ENCODE peak calls at places on chromosomes 13 and 19, in four cellular contexts. E is WTC11, L is K562, U is HepG2. K is an unnamed sample.

GRCh38 chr13:72390909-72391308 is 336.5 kb downstream of the MZT1 start:
- DNase-seq in L (no peak), E (no peak), U (peak), K (no peak)

GRCh38 chr13:67069117-67069767 is 160.9 kb downstream of the PCDH9 start:
- DNase-seq in L (no peak), E (no peak), U (no peak), K (peak)

GRCh38 chr19:17075860-17076538 is 422 bp downstream of the MYO9B start:
- DNase-seq in E (no peak), L (peak), U (no peak), K (no peak)

GRCh38 chr19:55373993-55374757 is 2.5 kb upstream of the TMEM190 start:
- DNase-seq in U (no peak), E (no peak), L (no peak), K (peak)

GRCh38 chr13:111187879-111188643 is 73.0 kb downstream of the ARHGEF7 start:
- DNase-seq in U (no peak), L (no peak), E (no peak), K (no peak)

GRCh38 chr19:45444318-45445041 is 20.8 kb upstream of the ERCC1 start:
- DNase-seq in L (peak), U (peak), E (peak), K (peak)

GRCh38 chr13:31545616-31546015 is 193.7 kb upstream of the RXFP2 start:
- DNase-seq in U (no peak), E (no peak), L (no peak), K (no peak)

GRCh38 chr13:102040812-102041211 is 361.0 kb downstream of the FGF14 start:
- DNase-seq in E (no peak), L (no peak), U (no peak), K (no peak)

GRCh38 chr13:34942732-34943674 is 933 bp downstream of the NBEA start:
- DNase-seq in E (peak), U (no peak), L (no peak), K (peak)

GRCh38 chr19:51751655-51752054 is at the start of gene FPR1:
- DNase-seq in E (no peak), U (no peak), L (no peak), K (no peak)

GRCh38 chr13:94028234-94029145 is 451.0 kb downstream of the DCT start:
- DNase-seq in U (peak), L (no peak), E (no peak), K (no peak)

GRCh38 chr13:30421093-30422055 is 919 bp upstream of the UBE2L5 start:
- DNase-seq in U (no peak), E (peak), L (peak), K (peak)

GRCh38 chr13:98741741-98742435 is 10.6 kb downstream of the SLC15A1 start:
- DNase-seq in L (no peak), U (no peak), E (no peak), K (no peak)

GRCh38 chr19:49560358-49560900 is 19.9 kb downstream of the NOSIP start:
- DNase-seq in L (peak), E (no peak), U (no peak), K (no peak)

GRCh38 chr13:78241278-78241919 is 322.8 kb upstream of the EDNRB start:
- DNase-seq in L (peak), E (peak), U (peak), K (peak)

GRCh38 chr19:39399684-39400465 is 6.8 kb upstream of the ZFP36 start:
- DNase-seq in E (no peak), U (no peak), L (no peak), K (no peak)

GRCh38 chr19:32101206-32101605 is 244.2 kb upstream of the ZNF507 start:
- DNase-seq in E (no peak), U (no peak), L (no peak), K (no peak)

GRCh38 chr13:75963318-75963717 is 327.2 kb downstream of the LMO7 start:
- DNase-seq in E (no peak), U (peak), L (no peak), K (peak)

GRCh38 chr13:110882228-110882627 is 32.6 kb downstream of the ANKRD10 start:
- DNase-seq in U (no peak), E (no peak), L (no peak), K (no peak)

DNA sequence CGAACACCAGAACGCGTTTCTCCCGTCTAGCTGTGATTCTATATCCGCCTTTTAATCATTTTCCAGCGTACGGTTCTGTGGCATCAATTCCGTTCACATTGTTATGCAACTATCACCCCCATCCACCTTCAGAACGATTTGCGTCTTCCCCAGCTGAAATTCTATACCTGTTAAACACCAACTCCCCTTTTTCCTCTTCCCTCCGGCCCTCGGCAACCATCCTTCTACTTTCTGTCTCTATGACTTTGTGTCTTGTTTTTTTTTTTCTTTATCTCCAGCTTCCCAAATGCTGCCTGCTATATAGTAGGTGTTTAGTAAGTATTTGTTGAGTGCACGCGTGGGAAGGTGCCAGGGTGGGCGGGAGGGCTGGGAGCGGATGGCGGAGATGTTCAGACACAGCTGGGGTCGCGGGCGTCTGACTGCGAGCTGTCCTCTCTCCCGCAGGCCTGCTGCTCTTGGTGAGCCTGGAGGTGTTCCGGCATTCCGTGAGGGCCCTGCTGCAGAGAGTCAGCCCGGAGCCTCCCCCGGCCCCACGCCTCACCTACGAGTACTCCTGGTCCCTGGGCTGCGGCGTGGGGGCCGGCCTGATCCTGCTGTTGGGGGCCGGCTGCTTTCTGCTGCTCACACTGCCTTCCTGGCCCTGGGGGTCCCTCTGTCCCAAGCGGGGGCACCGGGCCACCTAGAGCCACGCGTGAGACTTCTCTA is 20.2 kb downstream of the CACNG6 start:
- DNase-seq in L (no peak), E (peak), U (no peak), K (no peak)
- TF ChIP-seq HMGXB4 in L (no peak), E (no peak), U (no peak), K (no peak)

DNA sequence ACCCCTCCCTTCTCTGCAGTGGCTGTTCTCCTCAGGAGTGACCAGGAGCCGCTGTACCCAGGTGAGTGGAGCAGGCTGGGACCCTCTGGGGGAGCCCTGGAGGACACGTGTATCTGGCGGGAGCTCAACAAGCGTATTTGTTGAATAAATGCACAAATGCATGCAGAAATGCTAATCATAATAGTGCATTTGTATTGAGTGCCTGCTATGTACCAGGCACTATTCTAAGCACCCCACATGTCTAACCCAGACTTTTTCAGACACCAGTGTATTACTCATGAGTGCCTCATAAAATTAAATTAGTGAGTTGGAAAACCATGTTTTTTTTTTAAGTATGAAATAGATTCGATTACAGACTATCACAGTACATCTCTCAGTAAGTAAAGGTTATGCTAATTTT is 7.9 kb downstream of the HPN start:
- DNase-seq in L (no peak), E (no peak), U (no peak), K (no peak)
- TF ChIP-seq HMGXB4 in L (no peak), E (no peak), U (no peak), K (no peak)

DNA sequence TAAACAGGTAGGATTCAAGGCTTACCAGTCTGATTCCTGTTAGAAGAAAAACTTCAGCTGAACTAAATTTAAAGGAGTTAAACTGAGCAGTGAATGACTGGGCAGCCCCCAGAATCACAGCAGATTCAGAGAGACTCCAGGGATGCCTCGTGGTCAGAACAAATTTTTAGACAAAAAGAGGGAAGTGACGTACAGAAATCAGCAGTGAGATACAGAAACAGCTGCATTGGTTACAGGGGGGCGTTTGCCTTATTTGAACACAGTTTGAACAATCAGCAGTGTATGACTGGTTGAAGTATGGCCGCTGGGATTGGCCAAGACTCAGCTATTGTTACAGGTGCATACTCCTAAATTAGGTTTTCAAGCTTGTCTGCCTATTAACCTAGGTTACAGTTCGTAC is 2.1 kb upstream of the SPRYD7 start:
- DNase-seq in U (peak), E (no peak), L (no peak), K (no peak)
- TF ChIP-seq HMGXB4 in U (no peak), E (no peak), L (no peak), K (no peak)

GRCh38 chr13:97327071-97327470 is 104.9 kb downstream of the MBNL2 start:
- DNase-seq in E (no peak), U (no peak), L (no peak), K (no peak)

GRCh38 chr13:97330448-97330847 is 103.5 kb upstream of the RAP2A start:
- DNase-seq in L (no peak), E (no peak), U (no peak), K (no peak)

GRCh38 chr13:97328222-97328790 is 105.7 kb upstream of the RAP2A start:
- DNase-seq in U (no peak), L (no peak), E (peak), K (peak)

GRCh38 chr13:97327521-97328221 is 105.5 kb downstream of the MBNL2 start:
- DNase-seq in U (no peak), L (no peak), E (no peak), K (no peak)

DNA sequence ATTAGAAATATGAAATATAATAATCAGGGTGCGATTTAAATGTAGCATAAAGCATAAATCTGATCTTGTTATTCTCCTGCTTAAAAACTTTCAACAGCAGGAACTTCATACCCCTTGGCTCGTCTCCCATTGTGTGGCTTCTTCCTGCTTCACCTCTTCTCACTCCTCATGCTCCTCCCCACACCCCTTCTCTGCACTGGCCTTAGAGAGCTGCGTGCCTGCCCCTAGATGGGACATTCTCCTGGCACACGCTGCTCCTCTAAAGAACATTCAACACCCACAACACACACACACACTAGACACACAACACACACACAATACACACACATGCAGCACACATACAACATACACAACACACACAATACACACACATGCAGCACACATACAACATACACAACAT is 104.6 kb upstream of the RAP2A start:
- DNase-seq in E (no peak), U (no peak), L (no peak), K (no peak)
- TF ChIP-seq HMGXB4 in E (no peak), U (no peak), L (no peak), K (no peak)

GRCh38 chr13:106455777-106456176 is 79.7 kb downstream of the EFNB2 start:
- DNase-seq in L (no peak), U (no peak), E (no peak), K (no peak)
- TF ChIP-seq HMGXB4 in L (no peak), U (no peak), E (no peak), K (no peak)

DNA sequence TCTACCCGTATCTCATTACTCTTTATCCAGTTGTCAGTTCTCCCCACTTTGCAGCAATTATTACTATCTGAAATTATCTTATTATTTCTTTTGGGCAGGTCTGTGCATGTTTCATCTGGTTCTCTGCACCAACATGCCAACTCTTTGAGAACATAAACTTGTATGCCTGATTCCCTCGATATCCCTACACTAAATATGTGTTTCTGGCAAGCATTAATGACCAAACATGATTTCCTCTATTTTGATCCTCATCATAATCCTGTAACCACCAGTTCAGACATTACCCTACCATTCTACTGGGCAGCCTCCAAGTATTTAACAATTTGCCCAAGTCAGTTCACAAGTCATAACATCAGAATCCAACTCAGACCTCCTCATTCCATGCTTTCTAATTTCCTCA is 426.1 kb downstream of the FOXO1 start:
- DNase-seq in L (no peak), E (no peak), U (no peak), K (no peak)
- TF ChIP-seq HMGXB4 in L (no peak), E (no peak), U (no peak), K (no peak)

K was measured in A549.